ENCODE peak calls at places on chromosomes 1 and 21, in six cellular contexts. H is IMR-90, L is mesenchymal stem cell, O is H9, Y is H1, U is mesendoderm. D is an unnamed sample.
A peak's percentile ranks its signal among the peaks of the same experiment; 100 is the strongest.

GRCh38 chr1:205323794-205324193 is 2.2 kb upstream of the NUAK2 start:
- DNase-seq in H (no peak), L (no peak), O (no peak), Y (no peak), U (no peak), D (no peak)

GRCh38 chr1:206081811-206082210 is 28.8 kb downstream of the RHEX start:
- DNase-seq in H (no peak), L (no peak), O (no peak), Y (no peak), U (no peak), D (no peak)

GRCh38 chr1:231278100-231278790 is 37.2 kb downstream of the GNPAT start:
- DNase-seq in H (no peak), L (no peak), O (no peak), Y (no peak), U (no peak), D (no peak)

GRCh38 chr21:36263797-36264196 is 56.2 kb upstream of the MORC3 start:
- DNase-seq in H (no peak), L (no peak), O (no peak), Y (no peak), U (no peak), D (no peak)

GRCh38 chr1:110259770-110260169 is 49.7 kb downstream of the KCNC4 start:
- DNase-seq in H (no peak), L (no peak), O (no peak), Y (no peak), U (no peak), D (no peak)

GRCh38 chr1:92907949-92908684 is 53.1 kb downstream of the DIPK1A start:
- DNase-seq in H (peak; percentile 51), L (peak; percentile 22), O (no peak), Y (no peak), U (no peak), D (no peak)

GRCh38 chr1:42743302-42744029 is 3.4 kb upstream of the CLDN19 start:
- DNase-seq in H (no peak), L (no peak), O (peak; percentile 23), Y (no peak), U (no peak), D (no peak)

GRCh38 chr1:110547017-110547416 is 28.0 kb upstream of the KCNA10 start:
- DNase-seq in H (no peak), L (no peak), O (no peak), Y (no peak), U (no peak), D (no peak)

GRCh38 chr1:197017558-197018146 is 40.3 kb downstream of the CFHR5 start:
- DNase-seq in H (no peak), L (no peak), O (no peak), Y (no peak), U (no peak), D (no peak)

GRCh38 chr21:26788783-26789182 is 56.4 kb downstream of the ADAMTS1 start:
- DNase-seq in H (peak; percentile 27), L (no peak), O (no peak), Y (no peak), U (no peak), D (no peak)

GRCh38 chr1:115229016-115229415 is 109.0 kb downstream of the NGF start:
- DNase-seq in H (no peak), L (no peak), O (no peak), Y (no peak), U (no peak), D (no peak)

GRCh38 chr1:165444897-165445370 is at the start of gene RXRG:
- DNase-seq in H (peak; percentile 0), L (peak; percentile 40), O (peak; percentile 66), Y (no peak), U (peak; percentile 76), D (peak; percentile 52)

GRCh38 chr1:158246650-158247049 is 7.6 kb upstream of the CD1A start:
- DNase-seq in H (no peak), L (no peak), O (no peak), Y (no peak), U (peak; percentile 30), D (no peak)

GRCh38 chr1:14347186-14347585 is 251.3 kb upstream of the KAZN start:
- DNase-seq in H (no peak), L (no peak), O (no peak), Y (no peak), U (no peak), D (no peak)

GRCh38 chr1:83961571-83962295 is 37.2 kb downstream of the TTLL7 start:
- DNase-seq in H (peak; percentile 15), L (no peak), O (no peak), Y (no peak), U (no peak), D (no peak)

GRCh38 chr1:33985166-33985565 is 121.3 kb downstream of the HMGB4 start:
- DNase-seq in H (no peak), L (no peak), O (no peak), Y (no peak), U (no peak), D (no peak)

GRCh38 chr1:223842784-223843183 is 3.0 kb downstream of the TP53BP2 start:
- DNase-seq in H (no peak), L (no peak), O (no peak), Y (no peak), U (no peak), D (no peak)

GRCh38 chr1:22850681-22851080 is 122.0 kb downstream of the LACTBL1 start:
- DNase-seq in H (peak; percentile 31), L (no peak), O (no peak), Y (no peak), U (no peak), D (no peak)

GRCh38 chr21:37087188-37087587 is 14.1 kb downstream of the TTC3 start:
- DNase-seq in H (peak; percentile 82), L (peak; percentile 72), O (no peak), Y (no peak), U (peak; percentile 8), D (no peak)

GRCh38 chr1:170145691-170146676 is at the start of gene NTMT2:
- DNase-seq in H (peak; percentile 8), L (no peak), O (peak; percentile 78), Y (peak; percentile 88), U (peak; percentile 94), D (peak; percentile 42)

GRCh38 chr1:48196168-48196716 is 26.3 kb upstream of the SLC5A9 start:
- DNase-seq in H (no peak), L (no peak), O (no peak), Y (no peak), U (no peak), D (no peak)

GRCh38 chr1:166840309-166841302 is 1.3 kb downstream of the POGK start:
- DNase-seq in H (peak; percentile 46), L (peak; percentile 68), O (no peak), Y (no peak), U (peak; percentile 83), D (no peak)

GRCh38 chr1:8503842-8504241 is 185.9 kb downstream of the SLC45A1 start:
- DNase-seq in H (no peak), L (no peak), O (no peak), Y (no peak), U (no peak), D (no peak)

GRCh38 chr1:1170215-1170890 is 3.3 kb upstream of the TTLL10 start:
- DNase-seq in H (no peak), L (no peak), O (peak; percentile 25), Y (no peak), U (no peak), D (no peak)

GRCh38 chr1:2861143-2861987 is 59.9 kb upstream of the TTC34 start:
- DNase-seq in H (no peak), L (no peak), O (no peak), Y (no peak), U (no peak), D (no peak)

GRCh38 chr1:67721650-67722291 is 36.8 kb downstream of the GADD45A start:
- DNase-seq in H (no peak), L (no peak), O (no peak), Y (no peak), U (peak; percentile 56), D (no peak)

GRCh38 chr1:67716800-67717199 is 31.8 kb downstream of the GADD45A start:
- DNase-seq in H (peak; percentile 20), L (no peak), O (no peak), Y (no peak), U (no peak), D (no peak)

GRCh38 chr1:67721112-67721511 is 36.1 kb downstream of the GADD45A start:
- DNase-seq in H (no peak), L (no peak), O (no peak), Y (no peak), U (peak; percentile 59), D (no peak)

GRCh38 chr1:67717876-67718275 is 32.9 kb downstream of the GADD45A start:
- DNase-seq in H (peak; percentile 74), L (no peak), O (no peak), Y (no peak), U (no peak), D (no peak)

DNA sequence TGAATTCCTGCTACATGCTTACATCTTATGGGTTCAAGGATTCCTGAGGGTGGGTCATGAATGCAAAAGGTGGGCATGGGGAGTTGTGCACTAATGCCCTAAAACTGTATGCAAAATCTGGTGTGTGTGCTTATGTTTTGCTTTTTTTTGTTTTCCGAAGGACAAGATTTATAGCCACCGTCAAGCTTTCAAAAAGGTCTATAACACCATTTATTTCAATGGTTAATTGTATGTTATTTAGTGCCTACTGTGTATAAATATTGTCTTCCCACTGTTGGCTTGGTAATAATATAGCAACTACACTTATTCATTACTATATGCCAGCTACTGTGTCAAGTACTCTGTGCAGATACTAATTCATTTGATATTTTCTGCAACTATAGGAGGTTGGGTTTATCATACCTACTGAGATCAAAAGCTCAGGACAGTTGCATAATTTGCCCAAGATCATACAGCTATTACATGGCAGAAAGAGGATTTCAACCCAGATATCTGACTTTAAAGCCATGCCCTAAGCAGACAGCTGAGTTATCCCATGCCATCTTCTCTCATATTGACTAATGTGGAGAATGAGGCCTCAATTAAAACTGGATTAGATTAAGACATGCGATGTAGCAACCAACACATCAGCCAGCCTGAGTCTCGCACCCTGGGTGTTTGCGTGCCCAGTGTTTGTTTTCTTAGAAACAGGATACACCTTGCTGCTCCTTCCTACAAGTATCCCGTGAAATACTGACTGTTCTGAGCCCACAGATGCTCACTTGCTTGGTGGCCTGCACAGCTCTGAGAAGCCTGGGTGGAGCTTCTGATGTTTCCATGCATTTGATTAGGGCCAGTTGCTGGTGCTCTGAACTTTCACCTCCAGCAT is 34.6 kb downstream of the GADD45A start:
- DNase-seq in H (no peak), L (no peak), O (no peak), Y (no peak), U (no peak), D (no peak)
- H2BK15ac ChIP-seq in H (no peak overlapping the region), L (no peak overlapping the region), O (no peak overlapping the region), Y (no peak overlapping the region), U (no peak overlapping the region), D (no peak overlapping the region)

GRCh38 chr1:161738627-161739287 is 10.8 kb upstream of the DUSP12 start:
- DNase-seq in H (peak; percentile 88), L (peak; percentile 84), O (peak; percentile 40), Y (no peak), U (peak; percentile 79), D (no peak)
- H3K27me3 ChIP-seq in H (no peaks in the 10 kb centered on the region), L (no peaks in the 10 kb centered on the region), O (no peaks in the 10 kb centered on the region), Y (no peaks in the 10 kb centered on the region), U (no peaks in the 10 kb centered on the region), D (no peaks in the 10 kb centered on the region)

DNA sequence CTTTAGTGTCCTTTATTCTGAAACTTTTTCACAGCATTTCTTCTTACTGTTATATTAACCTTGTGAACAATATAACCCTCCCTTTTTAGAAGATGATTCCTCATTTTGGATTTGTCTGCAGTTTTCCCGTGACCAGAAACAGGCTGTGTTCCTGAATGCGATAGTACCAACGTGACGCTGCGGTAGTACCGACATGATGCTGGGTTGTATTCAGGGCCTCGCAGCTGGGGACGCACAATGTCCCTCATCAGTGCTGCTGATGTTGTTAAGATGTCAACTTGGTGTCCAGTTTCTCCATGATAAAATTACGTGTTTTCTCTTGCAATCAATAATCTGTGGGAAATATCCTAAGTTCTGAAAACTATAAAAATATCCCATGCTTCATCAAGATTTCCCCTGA is 761.4 kb upstream of the TPTE start:
- DNase-seq in H (no peak), L (no peak), O (no peak), Y (no peak), U (no peak), D (no peak)
- H2BK15ac ChIP-seq in H (no peak overlapping the region), L (no peak overlapping the region), O (no peak overlapping the region), Y (no peak overlapping the region), U (no peak overlapping the region), D (no peak overlapping the region)

GRCh38 chr1:118982281-118982680 is 5.9 kb downstream of the TBX15 start:
- DNase-seq in H (no peak), L (no peak), O (no peak), Y (no peak), U (no peak), D (no peak)
- H3K27me3 ChIP-seq in H (peaks cover 95% of the 10 kb centered on the region), L (no peaks in the 10 kb centered on the region), O (peaks cover 94% of the 10 kb centered on the region), Y (peaks cover 90% of the 10 kb centered on the region), U (peaks cover 80% of the 10 kb centered on the region), D (peaks cover 40% of the 10 kb centered on the region)